ENCODE peak calls at places on chromosomes 11 and 22, in six cellular contexts. U is fibroblast of lung, T is heart right ventricle, F is foreskin fibroblast, J is WERI-Rb-1, V is fibroblast of the aortic adventitia. S is an unnamed sample.

GRCh38 chr22:25623310-25623734 is 58.8 kb downstream of the GRK3 start:
- DNase-seq in F (no peak), T (no peak), J (no peak), U (no peak), V (no peak), S (no peak)

GRCh38 chr11:3989891-3990290 is 104.7 kb upstream of the RRM1 start:
- DNase-seq in J (no peak), T (no peak), U (no peak), F (no peak), V (no peak), S (no peak)

GRCh38 chr11:113874920-113875413 is 405 bp downstream of the USP28 start:
- DNase-seq in J (no peak), V (peak; percentile 33), F (no peak), U (peak; percentile 30), T (no peak), S (peak; percentile 37)

GRCh38 chr22:39528080-39528661 is 4.4 kb downstream of the RPS19BP1 start:
- DNase-seq in T (no peak), V (no peak), U (no peak), F (peak; percentile 37), J (no peak), S (peak; percentile 27)

GRCh38 chr11:119108151-119108856 is 1.2 kb downstream of the C2CD2L start:
- DNase-seq in T (no peak), V (peak; percentile 35), U (no peak), F (peak; percentile 45), J (no peak), S (peak; percentile 27)

GRCh38 chr22:46336119-46337078 is 885 bp downstream of the TRMU start:
- DNase-seq in J (peak; percentile 30), F (peak; percentile 43), T (no peak), U (peak; percentile 2), V (peak; percentile 10), S (peak; percentile 21)

GRCh38 chr22:46078241-46079092 is 71.9 kb upstream of the PPARA start:
- DNase-seq in F (peak; percentile 79), J (no peak), V (peak; percentile 90), T (peak; percentile 80), U (peak; percentile 62), S (peak; percentile 57)

GRCh38 chr11:127247261-127247660 is 246.7 kb upstream of the KIRREL3 start:
- DNase-seq in J (no peak), F (no peak), U (no peak), V (no peak), T (no peak), S (no peak)

GRCh38 chr11:34339149-34340064 is 18.4 kb downstream of the ABTB2 start:
- DNase-seq in V (peak; percentile 34), J (no peak), F (no peak), T (no peak), U (no peak), S (no peak)

GRCh38 chr22:27650572-27650971 is 151.0 kb downstream of the MN1 start:
- DNase-seq in V (no peak), T (no peak), U (no peak), F (no peak), J (no peak), S (no peak)

GRCh38 chr22:27648853-27649252 is 152.7 kb downstream of the MN1 start:
- DNase-seq in U (no peak), J (no peak), T (no peak), V (no peak), F (no peak), S (no peak)

GRCh38 chr22:27650985-27651384 is 150.6 kb downstream of the MN1 start:
- DNase-seq in V (no peak), F (no peak), J (no peak), U (no peak), T (no peak), S (no peak)

GRCh38 chr22:27654536-27655445 is 146.8 kb downstream of the MN1 start:
- DNase-seq in V (peak; percentile 16), U (peak; percentile 26), T (no peak), F (no peak), J (no peak), S (peak; percentile 85)

GRCh38 chr22:27651486-27651885 is 150.1 kb downstream of the MN1 start:
- DNase-seq in F (no peak), V (peak; percentile 53), U (no peak), J (no peak), T (peak; percentile 60), S (no peak)
- TF ChIP-seq CTCF in F (no peak), V (peak; percentile 4), U (no peak), J (no peak), T (peak; percentile 11), S (no peak)

DNA sequence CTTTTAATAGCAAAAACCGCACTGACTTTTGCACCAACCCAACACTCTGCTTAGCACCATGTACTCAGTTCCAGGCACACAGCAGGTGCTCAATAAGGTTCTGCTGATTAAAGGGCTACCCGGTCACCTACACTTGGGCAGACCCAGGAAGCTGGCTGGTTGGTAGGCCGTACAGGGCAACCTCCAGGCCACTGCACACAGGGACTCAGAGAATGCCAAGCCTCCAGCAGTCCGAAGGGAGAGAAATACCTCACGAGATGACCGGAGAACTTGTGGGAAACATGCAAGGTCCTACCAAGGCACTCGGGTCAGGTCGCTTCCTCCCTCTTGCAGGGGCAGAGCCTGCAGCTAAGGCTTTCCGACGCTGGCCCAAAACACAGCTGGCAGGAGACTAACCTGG is 109.2 kb downstream of the MICAL3 start:
- DNase-seq in V (no peak), F (no peak), U (no peak), J (no peak), T (no peak), S (no peak)
- H3K4me3 ChIP-seq in V (no peak overlapping the region), F (no peak overlapping the region), U (no peak overlapping the region), J (no peak overlapping the region), T (no peak overlapping the region), S (no peak overlapping the region)

GRCh38 chr11:32215157-32215556 is 124.3 kb downstream of the RCN1 start:
- DNase-seq in J (no peak), T (no peak), U (no peak), V (no peak), F (no peak), S (no peak)
- TF ChIP-seq CTCF in J (no peak), T (no peak), U (no peak), V (no peak), F (no peak), S (no peak)

DNA sequence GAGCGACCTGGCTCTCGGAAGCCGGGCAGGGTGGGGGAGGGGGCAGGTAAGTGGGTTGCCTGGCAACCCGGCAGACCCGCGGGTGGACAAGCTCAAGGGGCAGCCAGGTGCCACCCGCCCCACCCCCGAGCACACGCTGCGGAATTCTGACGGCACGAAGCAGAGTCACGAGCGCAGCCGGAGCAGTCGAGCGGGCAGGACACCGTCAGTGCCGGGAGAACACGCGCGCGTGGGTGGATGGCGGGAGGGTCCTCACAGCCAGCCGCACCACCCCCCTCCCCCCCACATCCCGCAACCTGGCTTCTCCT is 133.2 kb upstream of the HSD17B12 start:
- DNase-seq in F (peak; percentile 9), U (no peak), V (no peak), J (no peak), T (no peak), S (no peak)
- H3K4me3 ChIP-seq in F (no peak overlapping the region), U (no peak overlapping the region), V (no peak overlapping the region), J (no peak overlapping the region), T (peak overlapping the region; percentile 31), S (no peak overlapping the region)

GRCh38 chr11:1330473-1330872 is 21.0 kb upstream of the TOLLIP start:
- DNase-seq in F (no peak), T (no peak), V (no peak), J (no peak), U (no peak), S (no peak)
- TF ChIP-seq CTCF in F (no peak), T (no peak), V (no peak), J (no peak), U (no peak), S (no peak)